ENCODE peak calls at places on chromosomes 5 and 9, in five cellular contexts. S, Q, U, C and G are unnamed samples.

GRCh38 chr5:168941901-168942300 is 359.0 kb downstream of the SLIT3 start:
- DNase-seq in U (no peak), Q (no peak), S (no peak), C (peak; percentile 22), G (no peak)

GRCh38 chr9:118238139-118238538 is 533.9 kb downstream of the TLR4 start:
- DNase-seq in U (no peak), C (no peak), S (no peak), Q (no peak), G (no peak)

GRCh38 chr5:151772029-151772867 is 494 bp downstream of the G3BP1 start:
- DNase-seq in U (peak; percentile 49), Q (peak; percentile 40), S (peak; percentile 51), C (peak; percentile 26), G (no peak)

GRCh38 chr5:56698463-56699381 is 116.6 kb upstream of the MAP3K1 start:
- DNase-seq in Q (peak; percentile 22), S (no peak), U (no peak), C (no peak), G (no peak)

GRCh38 chr5:132176987-132177386 is 50.7 kb downstream of the P4HA2 start:
- DNase-seq in C (no peak), U (peak; percentile 16), S (no peak), Q (no peak), G (no peak)

GRCh38 chr5:34486160-34486765 is 169.9 kb upstream of the RAI14 start:
- DNase-seq in Q (peak; percentile 60), C (peak; percentile 83), U (peak; percentile 88), S (peak; percentile 68), G (peak; percentile 72)

GRCh38 chr9:407255-407654 is 192.6 kb downstream of the DOCK8 start:
- DNase-seq in U (no peak), C (peak; percentile 20), Q (no peak), S (no peak), G (no peak)

GRCh38 chr5:133309166-133309791 is 257.5 kb downstream of the HSPA4 start:
- DNase-seq in S (no peak), C (no peak), Q (no peak), U (no peak), G (no peak)

GRCh38 chr5:60687927-60688720 is 11.8 kb downstream of the DEPDC1B start:
- DNase-seq in S (no peak), U (peak; percentile 80), Q (no peak), C (peak; percentile 75), G (peak; percentile 34)

GRCh38 chr5:154421868-154422267 is 23.9 kb upstream of the SAP30L start:
- DNase-seq in C (peak; percentile 37), Q (no peak), S (no peak), U (peak; percentile 20), G (no peak)

GRCh38 chr9:122453677-122454135 is 24.0 kb downstream of the OR1J1 start:
- DNase-seq in U (no peak), C (no peak), S (no peak), Q (no peak), G (no peak)

GRCh38 chr5:20145240-20145639 is 157.2 kb upstream of the CDH18 start:
- DNase-seq in Q (no peak), S (no peak), U (no peak), C (no peak), G (no peak)

GRCh38 chr5:40540301-40540700 is 139.4 kb upstream of the PTGER4 start:
- DNase-seq in Q (no peak), U (no peak), C (no peak), S (no peak), G (no peak)

GRCh38 chr5:76941000-76941399 is 11.8 kb upstream of the CRHBP start:
- DNase-seq in C (no peak), U (peak; percentile 3), Q (no peak), S (no peak), G (no peak)

GRCh38 chr9:33143241-33143642 is 23.9 kb downstream of the B4GALT1 start:
- DNase-seq in Q (no peak), S (no peak), C (peak; percentile 29), U (peak; percentile 74), G (no peak)

GRCh38 chr9:110125207-110125751 is 82.7 kb downstream of the C9orf152 start:
- DNase-seq in S (no peak), C (peak; percentile 94), U (peak; percentile 93), Q (no peak), G (peak; percentile 89)

GRCh38 chr9:108569624-108570023 is 286.2 kb downstream of the ACTL7B start:
- DNase-seq in U (peak; percentile 37), S (no peak), C (peak; percentile 40), Q (no peak), G (peak; percentile 29)

GRCh38 chr5:177458912-177459350 is 12.3 kb downstream of the PRR7 start:
- DNase-seq in Q (no peak), U (no peak), S (no peak), C (peak; percentile 64), G (no peak)

GRCh38 chr5:9091896-9092662 is 453.8 kb downstream of the SEMA5A start:
- DNase-seq in U (peak; percentile 3), Q (no peak), C (no peak), S (no peak), G (no peak)

GRCh38 chr5:137091473-137091872 is 407.7 kb downstream of the SPOCK1 start:
- DNase-seq in S (no peak), Q (no peak), U (no peak), C (no peak), G (no peak)